ENCODE peak calls at places on chromosomes 16 and 17, in seven cellular contexts. One of them, this sample, is unnamed.

GRCh38 chr16:69204106-69204655 is 17.2 kb downstream of the SNTB2 start:
- DNase-seq in cardiac fibroblast: no peak
- DNase-seq in dorsolateral prefrontal cortex: no peak
- DNase-seq in astrocyte of the cerebellum: no peak
- DNase-seq in bronchial epithelial cell: no peak
- DNase-seq in cardiac muscle cell: no peak
- DNase-seq in small intestine: no peak
- DNase-seq in this sample: no peak

GRCh38 chr16:49866533-49867155 is 10.7 kb upstream of the ZNF423 start:
- DNase-seq in cardiac fibroblast: no peak
- DNase-seq in dorsolateral prefrontal cortex: no peak
- DNase-seq in astrocyte of the cerebellum: no peak
- DNase-seq in bronchial epithelial cell: no peak
- DNase-seq in cardiac muscle cell: no peak
- DNase-seq in small intestine: no peak
- DNase-seq in this sample: no peak

GRCh38 chr17:42665581-42666001 is 6.5 kb downstream of the TUBG2 start:
- DNase-seq in cardiac fibroblast: no peak
- DNase-seq in dorsolateral prefrontal cortex: no peak
- DNase-seq in astrocyte of the cerebellum: no peak
- DNase-seq in bronchial epithelial cell: no peak
- DNase-seq in cardiac muscle cell: no peak
- DNase-seq in small intestine: no peak
- DNase-seq in this sample: no peak

GRCh38 chr17:16872836-16873653 is 98.9 kb downstream of the TNFRSF13B start:
- DNase-seq in cardiac fibroblast: peak
- DNase-seq in dorsolateral prefrontal cortex: peak
- DNase-seq in astrocyte of the cerebellum: no peak
- DNase-seq in bronchial epithelial cell: peak
- DNase-seq in cardiac muscle cell: peak
- DNase-seq in small intestine: peak
- DNase-seq in this sample: peak

GRCh38 chr17:65538679-65539529 is 22.5 kb downstream of the AXIN2 start:
- DNase-seq in cardiac fibroblast: no peak
- DNase-seq in dorsolateral prefrontal cortex: no peak
- DNase-seq in astrocyte of the cerebellum: no peak
- DNase-seq in bronchial epithelial cell: no peak
- DNase-seq in cardiac muscle cell: no peak
- DNase-seq in small intestine: no peak
- DNase-seq in this sample: no peak

GRCh38 chr17:14784997-14785696 is 480.0 kb downstream of the PMP22 start:
- DNase-seq in cardiac fibroblast: no peak
- DNase-seq in dorsolateral prefrontal cortex: no peak
- DNase-seq in astrocyte of the cerebellum: no peak
- DNase-seq in bronchial epithelial cell: peak
- DNase-seq in cardiac muscle cell: no peak
- DNase-seq in small intestine: no peak
- DNase-seq in this sample: peak

GRCh38 chr17:82675476-82676245 is 22.8 kb downstream of the RAB40B start:
- DNase-seq in cardiac fibroblast: no peak
- DNase-seq in dorsolateral prefrontal cortex: peak
- DNase-seq in astrocyte of the cerebellum: no peak
- DNase-seq in bronchial epithelial cell: no peak
- DNase-seq in cardiac muscle cell: no peak
- DNase-seq in small intestine: no peak
- DNase-seq in this sample: no peak

GRCh38 chr17:28938552-28938951 is 12.8 kb downstream of the PHF12 start:
- DNase-seq in cardiac fibroblast: no peak
- DNase-seq in dorsolateral prefrontal cortex: no peak
- DNase-seq in astrocyte of the cerebellum: no peak
- DNase-seq in bronchial epithelial cell: no peak
- DNase-seq in cardiac muscle cell: no peak
- DNase-seq in small intestine: no peak
- DNase-seq in this sample: no peak

GRCh38 chr17:57531648-57532486 is 213.2 kb downstream of the CCDC182 start:
- DNase-seq in cardiac fibroblast: no peak
- DNase-seq in dorsolateral prefrontal cortex: no peak
- DNase-seq in astrocyte of the cerebellum: no peak
- DNase-seq in bronchial epithelial cell: no peak
- DNase-seq in cardiac muscle cell: no peak
- DNase-seq in small intestine: peak
- DNase-seq in this sample: no peak

GRCh38 chr17:48835971-48836370 is 5.1 kb downstream of the CALCOCO2 start:
- DNase-seq in cardiac fibroblast: no peak
- DNase-seq in dorsolateral prefrontal cortex: no peak
- DNase-seq in astrocyte of the cerebellum: no peak
- DNase-seq in bronchial epithelial cell: no peak
- DNase-seq in cardiac muscle cell: no peak
- DNase-seq in small intestine: no peak
- DNase-seq in this sample: peak

GRCh38 chr17:5785867-5786509 is 201.7 kb upstream of the NLRP1 start:
- DNase-seq in cardiac fibroblast: no peak
- DNase-seq in dorsolateral prefrontal cortex: no peak
- DNase-seq in astrocyte of the cerebellum: no peak
- DNase-seq in bronchial epithelial cell: peak
- DNase-seq in cardiac muscle cell: no peak
- DNase-seq in small intestine: no peak
- DNase-seq in this sample: peak

GRCh38 chr17:76252040-76252954 is 12.0 kb upstream of the RNF157 start:
- DNase-seq in cardiac fibroblast: peak
- DNase-seq in dorsolateral prefrontal cortex: no peak
- DNase-seq in astrocyte of the cerebellum: no peak
- DNase-seq in bronchial epithelial cell: peak
- DNase-seq in cardiac muscle cell: no peak
- DNase-seq in small intestine: peak
- DNase-seq in this sample: peak
- H3K4me3 ChIP-seq in cardiac fibroblast: no peak
- H3K4me3 ChIP-seq in dorsolateral prefrontal cortex: no peak
- H3K4me3 ChIP-seq in astrocyte of the cerebellum: no peak
- H3K4me3 ChIP-seq in bronchial epithelial cell: no peak
- H3K4me3 ChIP-seq in cardiac muscle cell: no peak
- H3K4me3 ChIP-seq in small intestine: no peak
- H3K4me3 ChIP-seq in this sample: no peak

DNA sequence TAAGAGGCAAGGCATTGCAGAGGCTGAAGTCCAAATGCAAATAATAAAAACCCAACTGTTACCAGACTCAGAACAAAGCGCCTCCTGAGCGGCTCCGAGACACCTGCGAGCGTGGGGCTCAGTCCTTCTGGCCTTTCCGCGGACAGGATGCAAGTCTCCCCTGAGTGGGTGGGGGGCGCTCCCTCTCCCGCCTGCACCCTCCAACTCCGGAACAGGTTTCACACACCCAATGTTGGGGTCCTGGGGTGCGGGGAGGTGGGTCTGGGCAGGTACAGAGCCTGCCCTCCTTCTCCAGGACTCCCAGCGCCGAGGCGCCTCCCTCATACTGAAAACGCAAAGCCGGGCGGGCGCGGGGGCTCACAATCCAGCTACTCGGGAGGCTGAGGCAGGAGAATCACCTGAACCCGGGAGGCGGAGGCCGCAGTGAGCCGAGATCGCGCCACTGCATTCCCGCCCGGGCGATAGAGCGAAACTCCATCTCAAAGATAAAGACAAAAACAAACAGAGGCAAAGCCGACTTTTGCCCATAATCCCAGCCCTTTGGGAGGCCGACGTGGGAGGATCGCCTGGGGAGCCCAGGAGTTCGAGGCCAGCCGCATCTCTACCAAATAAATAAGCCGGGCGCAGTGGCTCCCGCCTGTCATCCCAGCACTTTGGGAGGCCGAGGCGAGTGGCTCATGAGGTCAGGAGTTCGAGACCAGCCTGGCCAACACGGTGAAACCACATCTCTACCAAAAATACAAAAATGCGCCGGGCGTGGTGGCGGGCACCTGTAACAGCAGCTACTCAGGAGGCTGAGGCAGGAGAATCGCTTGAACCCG is 893 bp downstream of the GINS2 start:
- DNase-seq in cardiac fibroblast: no peak
- DNase-seq in dorsolateral prefrontal cortex: no peak
- DNase-seq in astrocyte of the cerebellum: no peak
- DNase-seq in bronchial epithelial cell: no peak
- DNase-seq in cardiac muscle cell: no peak
- DNase-seq in small intestine: peak
- DNase-seq in this sample: no peak
- H3K4me3 ChIP-seq in cardiac fibroblast: peak
- H3K4me3 ChIP-seq in dorsolateral prefrontal cortex: peak
- H3K4me3 ChIP-seq in astrocyte of the cerebellum: peak
- H3K4me3 ChIP-seq in bronchial epithelial cell: peak
- H3K4me3 ChIP-seq in cardiac muscle cell: peak
- H3K4me3 ChIP-seq in small intestine: no peak
- H3K4me3 ChIP-seq in this sample: peak

DNA sequence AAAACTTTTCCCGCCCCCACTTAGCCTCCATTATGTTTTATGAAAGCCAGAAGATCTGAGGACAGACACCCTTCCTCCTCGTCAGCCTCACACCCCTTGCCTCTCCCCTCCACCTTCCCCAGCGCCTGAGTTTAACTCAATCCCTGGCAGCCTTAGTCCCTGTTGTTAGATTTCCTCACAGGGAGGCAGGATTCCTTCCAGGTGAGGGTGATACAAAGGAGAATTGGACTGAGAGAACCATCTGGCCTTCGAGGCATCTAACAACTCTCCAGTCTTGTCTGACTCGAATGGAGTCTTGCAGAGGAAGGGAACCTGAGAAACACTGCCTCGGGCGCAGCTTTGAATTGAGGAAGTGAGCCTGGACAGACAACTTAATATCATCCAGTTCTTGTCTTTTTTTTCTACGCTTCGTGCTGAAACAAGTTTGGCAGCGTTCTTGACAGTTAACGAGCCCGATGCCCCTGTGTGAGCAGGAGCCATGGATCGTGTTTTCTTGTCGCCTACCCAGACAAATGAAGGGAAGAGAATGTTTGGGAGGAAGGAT is 1.3 kb upstream of the ZNF768 start:
- DNase-seq in cardiac fibroblast: no peak
- DNase-seq in dorsolateral prefrontal cortex: no peak
- DNase-seq in astrocyte of the cerebellum: no peak
- DNase-seq in bronchial epithelial cell: peak
- DNase-seq in cardiac muscle cell: no peak
- DNase-seq in small intestine: no peak
- DNase-seq in this sample: peak
- H3K4me3 ChIP-seq in cardiac fibroblast: no peak
- H3K4me3 ChIP-seq in dorsolateral prefrontal cortex: peak
- H3K4me3 ChIP-seq in astrocyte of the cerebellum: peak
- H3K4me3 ChIP-seq in bronchial epithelial cell: peak
- H3K4me3 ChIP-seq in cardiac muscle cell: no peak
- H3K4me3 ChIP-seq in small intestine: no peak
- H3K4me3 ChIP-seq in this sample: peak

GRCh38 chr17:68455756-68456528 is 1.4 kb downstream of the WIPI1 start:
- DNase-seq in cardiac fibroblast: peak
- DNase-seq in dorsolateral prefrontal cortex: no peak
- DNase-seq in astrocyte of the cerebellum: peak
- DNase-seq in bronchial epithelial cell: peak
- DNase-seq in cardiac muscle cell: no peak
- DNase-seq in small intestine: peak
- DNase-seq in this sample: peak
- H3K4me3 ChIP-seq in cardiac fibroblast: peak
- H3K4me3 ChIP-seq in dorsolateral prefrontal cortex: peak
- H3K4me3 ChIP-seq in astrocyte of the cerebellum: peak
- H3K4me3 ChIP-seq in bronchial epithelial cell: peak
- H3K4me3 ChIP-seq in cardiac muscle cell: peak
- H3K4me3 ChIP-seq in small intestine: peak
- H3K4me3 ChIP-seq in this sample: peak